ENCODE peak calls at places on chromosomes 16 and 17, in six cellular contexts. K is GM12878, C is uterus, P is keratinocyte, O is lung, A is esophagus squamous epithelium. L is an unnamed sample.

GRCh38 chr16:6643083-6643686 is 689.5 kb upstream of the RBFOX1 start:
- DNase-seq in K (peak; percentile 11), A (no peak), O (no peak), P (peak; percentile 7), C (no peak), L (peak; percentile 49)

GRCh38 chr17:77475012-77475976 is 334.5 kb downstream of the SEC14L1 start:
- DNase-seq in P (no peak), C (peak; percentile 65), A (no peak), O (no peak), K (no peak), L (no peak)

GRCh38 chr17:50588391-50589111 is 28.0 kb downstream of the CACNA1G start:
- DNase-seq in C (no peak), A (no peak), P (no peak), O (no peak), K (no peak), L (no peak)

GRCh38 chr17:58587713-58588117 is 73.3 kb upstream of the MTMR4 start:
- DNase-seq in O (peak; percentile 47), A (no peak), P (no peak), K (no peak), C (peak; percentile 31), L (peak; percentile 54)

GRCh38 chr16:31033709-31034492 is 543 bp downstream of the STX4 start:
- DNase-seq in A (peak; percentile 24), C (peak; percentile 89), P (no peak), K (peak; percentile 54), O (peak; percentile 91), L (peak; percentile 94)

GRCh38 chr17:43532581-43532980 is 13.6 kb downstream of the ETV4 start:
- DNase-seq in O (no peak), A (no peak), P (no peak), C (no peak), K (no peak), L (peak; percentile 78)

GRCh38 chr17:82782657-82783207 is 30.9 kb downstream of the TBCD start:
- DNase-seq in C (no peak), A (no peak), P (no peak), K (no peak), O (no peak), L (no peak)

GRCh38 chr16:15538484-15538883 is 104.1 kb downstream of the BMERB1 start:
- DNase-seq in A (no peak), C (no peak), K (no peak), O (no peak), P (no peak), L (no peak)

GRCh38 chr17:29045026-29045425 is 2.1 kb downstream of the PIPOX start:
- DNase-seq in A (no peak), P (no peak), O (no peak), K (no peak), C (no peak), L (no peak)

GRCh38 chr17:29043539-29044165 is 711 bp downstream of the PIPOX start:
- DNase-seq in C (no peak), K (no peak), P (no peak), A (no peak), O (no peak), L (no peak)

GRCh38 chr17:29042026-29042678 is 789 bp upstream of the PIPOX start:
- DNase-seq in A (no peak), C (no peak), P (no peak), O (no peak), K (no peak), L (no peak)

GRCh38 chr17:29041091-29041490 is 1.9 kb upstream of the PIPOX start:
- DNase-seq in C (no peak), P (no peak), O (no peak), K (no peak), A (no peak), L (no peak)

GRCh38 chr17:29042679-29043538 is at the start of gene PIPOX:
- DNase-seq in O (peak; percentile 41), A (no peak), K (peak; percentile 30), C (no peak), P (no peak), L (peak; percentile 15)
- H3K4me3 ChIP-seq in O (no peak within 1 kb of the TSS), A (no peak within 1 kb of the TSS), K (no peak within 1 kb of the TSS), C (no peak within 1 kb of the TSS), P (no peak within 1 kb of the TSS), L (no peak within 1 kb of the TSS)

GRCh38 chr16:53789159-53789558 is 85.2 kb downstream of the FTO start:
- DNase-seq in P (no peak), K (no peak), O (no peak), C (no peak), A (no peak), L (no peak)
- TF ChIP-seq CTCF in P (no peak), K (no peak), O (no peak), C (no peak), A (no peak), L (no peak)

GRCh38 chr16:1997591-1998359 is 8.0 kb downstream of the SYNGR3 start:
- DNase-seq in A (no peak), K (no peak), P (no peak), C (peak; percentile 50), O (no peak), L (no peak)
- H3K36me3 ChIP-seq in A (peaks cover 46% of the 10 kb centered on the region), K (peaks cover 38% of the 10 kb centered on the region), P (peaks cover 42% of the 10 kb centered on the region), C (no peaks in the 10 kb centered on the region), O (peaks cover 50% of the 10 kb centered on the region), L (peaks cover 15% of the 10 kb centered on the region)

GRCh38 chr17:65556910-65557348 is 4.5 kb downstream of the AXIN2 start:
- DNase-seq in C (no peak), A (no peak), O (no peak), P (no peak), K (no peak), L (no peak)
- H3K4me3 ChIP-seq in C (no peak overlapping the region), A (peak overlapping the region; percentile 62), O (peak overlapping the region; percentile 85), P (no peak overlapping the region), K (peak overlapping the region; percentile 49), L (peak overlapping the region; percentile 86)

GRCh38 chr17:44798352-44798751 is 31.7 kb downstream of the GJC1 start:
- DNase-seq in P (no peak), K (no peak), C (no peak), O (no peak), A (no peak), L (no peak)

GRCh38 chr17:44797809-44798208 is 32.3 kb downstream of the GJC1 start:
- DNase-seq in O (no peak), A (no peak), P (no peak), K (no peak), C (no peak), L (no peak)

GRCh38 chr17:44796731-44797130 is 33.4 kb downstream of the GJC1 start:
- DNase-seq in K (no peak), C (no peak), P (no peak), O (no peak), A (no peak), L (no peak)

GRCh38 chr17:44804301-44805061 is 25.6 kb downstream of the GJC1 start:
- DNase-seq in K (no peak), A (no peak), C (peak; percentile 61), P (no peak), O (no peak), L (peak; percentile 45)

DNA sequence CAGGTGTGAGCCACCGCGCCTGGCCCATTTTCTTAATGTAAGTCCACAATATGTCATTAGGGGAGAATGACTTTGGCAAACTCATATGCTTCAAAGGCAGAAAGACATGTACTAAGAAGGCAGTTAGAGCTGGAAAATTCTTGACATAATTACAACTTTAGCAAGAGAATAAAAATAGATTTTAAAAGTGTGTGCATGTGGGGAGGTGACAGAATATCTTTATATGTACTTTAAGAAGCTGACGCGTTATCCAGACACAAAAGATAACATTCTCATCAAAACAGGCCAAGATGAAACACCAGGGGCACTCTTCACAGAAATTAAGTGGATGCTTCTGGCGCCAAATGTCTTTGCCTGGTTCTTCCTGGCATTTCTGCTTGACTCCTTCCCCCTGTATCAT is 28.2 kb downstream of the GJC1 start:
- DNase-seq in K (no peak), P (no peak), C (no peak), A (no peak), O (no peak), L (no peak)
- TF ChIP-seq CTCF in K (no peak), P (no peak), C (no peak), A (no peak), O (no peak), L (no peak)

GRCh38 chr16:58419241-58420012 is 27.2 kb downstream of the GINS3 start:
- DNase-seq in P (no peak), O (no peak), K (no peak), C (no peak), A (no peak), L (no peak)
- H3K36me3 ChIP-seq in P (no peaks in the 10 kb centered on the region), O (no peaks in the 10 kb centered on the region), K (no peaks in the 10 kb centered on the region), C (no peaks in the 10 kb centered on the region), A (no peaks in the 10 kb centered on the region), L (no peaks in the 10 kb centered on the region)

GRCh38 chr16:13999071-13999894 is 71.8 kb upstream of the MRTFB start:
- DNase-seq in A (no peak), O (no peak), K (no peak), P (no peak), C (no peak), L (no peak)
- H3K4me3 ChIP-seq in A (no peak overlapping the region), O (no peak overlapping the region), K (no peak overlapping the region), P (no peak overlapping the region), C (no peak overlapping the region), L (no peak overlapping the region)

GRCh38 chr16:5058476-5058875 is 7.3 kb downstream of the C16orf89 start:
- DNase-seq in K (no peak), C (no peak), A (no peak), P (no peak), O (no peak), L (no peak)
- TF ChIP-seq CTCF in K (no peak), C (no peak), A (no peak), P (no peak), O (no peak), L (no peak)

DNA sequence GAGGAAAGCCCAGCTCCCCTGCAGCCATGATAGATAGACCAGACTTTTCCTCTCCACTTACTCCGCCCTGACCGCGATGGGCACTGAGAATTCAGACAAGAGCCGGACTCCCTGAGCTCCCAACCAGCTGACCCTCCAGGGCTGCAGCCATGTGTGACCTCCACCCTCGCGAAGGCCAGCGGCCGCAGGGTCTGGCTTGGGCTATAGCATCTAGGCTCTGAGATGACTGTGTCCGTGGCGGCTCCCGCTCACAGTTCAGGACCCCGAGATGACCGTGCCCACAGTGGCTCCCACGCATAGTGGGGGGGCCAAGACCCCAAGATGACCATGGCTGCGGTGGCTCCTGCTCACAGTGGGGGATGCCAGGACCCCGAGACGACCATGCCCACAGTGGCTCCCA is 18.0 kb downstream of the ZFPM1 start:
- DNase-seq in P (no peak), K (no peak), C (no peak), O (no peak), A (no peak), L (no peak)
- H3K36me3 ChIP-seq in P (no peaks in the 10 kb centered on the region), K (no peaks in the 10 kb centered on the region), C (no peaks in the 10 kb centered on the region), O (no peaks in the 10 kb centered on the region), A (no peaks in the 10 kb centered on the region), L (no peaks in the 10 kb centered on the region)